ENCODE peak calls at places on chromosomes 13 and 19, in seven cellular contexts. L is GM12864, O is sigmoid colon, W is cardiac muscle cell, Y is GM23338, X is cardiac fibroblast, G is AG10803. J is an unnamed sample.

GRCh38 chr19:29418106-29418684 is 107.6 kb upstream of the VSTM2B start:
- DNase-seq in Y (no peak), X (no peak), O (no peak), G (no peak), W (no peak), L (no peak), J (no peak)

GRCh38 chr13:79987323-79987722 is 353.6 kb downstream of the SPRY2 start:
- DNase-seq in O (no peak), G (no peak), Y (no peak), X (peak; percentile 79), L (no peak), W (no peak), J (no peak)

GRCh38 chr19:34985249-34986022 is 14.7 kb upstream of the GRAMD1A start:
- DNase-seq in O (no peak), X (peak; percentile 59), G (peak; percentile 41), L (no peak), W (peak; percentile 88), Y (peak; percentile 74), J (no peak)

GRCh38 chr19:31819837-31820236 is 470.6 kb upstream of the TSHZ3 start:
- DNase-seq in G (no peak), Y (no peak), X (no peak), L (no peak), O (no peak), W (no peak), J (no peak)

GRCh38 chr19:54189020-54189667 is at the start of gene MBOAT7:
- DNase-seq in W (no peak), Y (no peak), L (no peak), O (no peak), G (no peak), X (no peak), J (no peak)

GRCh38 chr19:55046975-55047622 is 9.0 kb upstream of the GP6 start:
- DNase-seq in W (no peak), O (no peak), X (no peak), Y (no peak), L (no peak), G (no peak), J (no peak)

GRCh38 chr13:43316997-43317396 is 293.6 kb downstream of the DNAJC15 start:
- DNase-seq in X (peak; percentile 72), W (peak; percentile 71), L (no peak), G (peak; percentile 65), O (peak; percentile 72), Y (peak; percentile 34), J (no peak)

GRCh38 chr13:97435794-97436193 is 1.8 kb downstream of the RAP2A start:
- DNase-seq in W (peak; percentile 25), Y (no peak), L (no peak), O (no peak), X (peak; percentile 44), G (no peak), J (no peak)

GRCh38 chr19:704447-704741 is 4.3 kb upstream of the PALM start:
- DNase-seq in W (no peak), G (no peak), X (no peak), L (no peak), O (no peak), Y (no peak), J (no peak)

GRCh38 chr19:29505034-29505824 is 20.6 kb upstream of the VSTM2B start:
- DNase-seq in W (no peak), O (peak; percentile 65), Y (no peak), L (no peak), X (no peak), G (no peak), J (no peak)

GRCh38 chr19:45999653-46000121 is 4.4 kb downstream of the CCDC61 start:
- DNase-seq in Y (peak; percentile 87), W (peak; percentile 42), L (no peak), O (no peak), X (peak; percentile 39), G (no peak), J (no peak)

GRCh38 chr19:30317403-30317802 is 54.8 kb upstream of the ZNF536 start:
- DNase-seq in L (no peak), X (no peak), G (no peak), O (no peak), Y (no peak), W (no peak), J (no peak)

GRCh38 chr13:92719868-92720267 is 506.7 kb upstream of the GPC6 start:
- DNase-seq in G (no peak), X (no peak), L (no peak), Y (peak; percentile 77), W (no peak), O (no peak), J (no peak)

GRCh38 chr19:47155141-47155540 is 24.5 kb downstream of the SAE1 start:
- DNase-seq in G (peak; percentile 81), X (no peak), W (peak; percentile 53), O (peak; percentile 82), L (no peak), Y (no peak), J (no peak)

GRCh38 chr19:10852098-10852800 is 4.0 kb downstream of the C19orf38 start:
- DNase-seq in O (no peak), L (no peak), G (peak; percentile 76), Y (no peak), X (peak; percentile 61), W (peak; percentile 45), J (peak; percentile 16)

GRCh38 chr13:99743079-99743478 is 228.5 kb downstream of the ZIC5 start:
- DNase-seq in O (no peak), G (no peak), Y (no peak), L (no peak), W (no peak), X (no peak), J (no peak)

GRCh38 chr13:37413161-37413560 is 185.4 kb downstream of the POSTN start:
- DNase-seq in O (no peak), W (no peak), L (no peak), G (no peak), X (no peak), Y (no peak), J (no peak)

GRCh38 chr13:21232196-21232595 is 55.7 kb downstream of the MRPL57 start:
- DNase-seq in O (peak; percentile 75), W (peak; percentile 69), X (peak; percentile 54), L (no peak), Y (peak; percentile 16), G (peak; percentile 84), J (peak; percentile 78)

GRCh38 chr19:17196610-17197009 is 18.5 kb upstream of the USE1 start:
- DNase-seq in Y (no peak), X (no peak), G (no peak), W (no peak), O (no peak), L (no peak), J (no peak)

GRCh38 chr13:51935326-51936171 is 73.8 kb downstream of the CCDC70 start:
- DNase-seq in W (peak; percentile 20), O (no peak), Y (peak; percentile 72), G (no peak), L (no peak), X (peak; percentile 8), J (no peak)

GRCh38 chr19:4210166-4210731 is 19.1 kb upstream of the EBI3 start:
- DNase-seq in G (no peak), L (no peak), O (no peak), W (no peak), Y (no peak), X (no peak), J (no peak)

GRCh38 chr19:38421856-38422255 is 4.2 kb downstream of the RASGRP4 start:
- DNase-seq in O (no peak), L (no peak), W (no peak), G (no peak), X (no peak), Y (no peak), J (no peak)

DNA sequence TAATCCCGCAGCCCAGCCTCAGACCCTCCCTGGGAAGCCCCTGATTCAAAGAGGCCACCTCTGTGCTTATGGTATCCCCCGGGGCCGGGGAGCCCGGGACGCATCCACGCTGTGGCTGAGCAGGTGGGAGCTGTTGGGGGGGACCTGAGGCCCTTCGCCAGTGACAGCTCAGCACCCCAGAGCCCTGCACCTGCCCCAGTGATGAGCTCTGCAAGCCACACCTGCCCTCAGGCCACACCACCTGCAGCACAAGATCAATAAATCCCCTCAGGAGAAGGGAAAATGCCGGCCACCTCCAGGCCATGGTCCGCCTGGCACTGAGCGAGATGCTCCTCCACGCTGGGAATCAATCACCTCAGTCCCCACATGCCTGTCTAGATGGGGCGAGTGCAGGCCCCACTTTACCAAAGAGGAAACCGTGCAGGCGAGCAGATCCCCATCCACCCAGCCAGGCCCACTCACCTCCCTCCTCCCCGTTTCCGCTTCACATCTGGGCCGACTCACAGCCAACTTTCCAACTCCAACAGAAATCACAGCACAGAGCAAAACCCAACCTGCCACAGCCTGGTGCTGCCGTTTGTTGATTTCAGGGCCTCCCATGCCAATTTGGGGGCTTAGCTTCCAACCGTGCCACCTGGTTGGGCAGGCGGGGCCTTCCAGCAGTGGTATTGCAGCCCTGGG is 12.8 kb downstream of the MOB3A start:
- DNase-seq in W (no peak), Y (no peak), G (no peak), O (peak; percentile 80), L (no peak), X (no peak), J (no peak)
- H3K4me3 ChIP-seq in W (no peak overlapping the region), Y (no peak overlapping the region), G (no peak overlapping the region), O (no peak overlapping the region), L (peak overlapping the region; percentile 61), X (no peak overlapping the region), J (no peak overlapping the region)

GRCh38 chr13:45362939-45363338 is 22.0 kb upstream of the TPT1 start:
- DNase-seq in G (no peak), W (no peak), L (no peak), Y (peak; percentile 89), X (no peak), O (no peak), J (no peak)
- TF ChIP-seq CTCF in G (no peak), W (no peak), L (peak; percentile 31), Y (peak; percentile 90), X (no peak), O (no peak), J (no peak)

DNA sequence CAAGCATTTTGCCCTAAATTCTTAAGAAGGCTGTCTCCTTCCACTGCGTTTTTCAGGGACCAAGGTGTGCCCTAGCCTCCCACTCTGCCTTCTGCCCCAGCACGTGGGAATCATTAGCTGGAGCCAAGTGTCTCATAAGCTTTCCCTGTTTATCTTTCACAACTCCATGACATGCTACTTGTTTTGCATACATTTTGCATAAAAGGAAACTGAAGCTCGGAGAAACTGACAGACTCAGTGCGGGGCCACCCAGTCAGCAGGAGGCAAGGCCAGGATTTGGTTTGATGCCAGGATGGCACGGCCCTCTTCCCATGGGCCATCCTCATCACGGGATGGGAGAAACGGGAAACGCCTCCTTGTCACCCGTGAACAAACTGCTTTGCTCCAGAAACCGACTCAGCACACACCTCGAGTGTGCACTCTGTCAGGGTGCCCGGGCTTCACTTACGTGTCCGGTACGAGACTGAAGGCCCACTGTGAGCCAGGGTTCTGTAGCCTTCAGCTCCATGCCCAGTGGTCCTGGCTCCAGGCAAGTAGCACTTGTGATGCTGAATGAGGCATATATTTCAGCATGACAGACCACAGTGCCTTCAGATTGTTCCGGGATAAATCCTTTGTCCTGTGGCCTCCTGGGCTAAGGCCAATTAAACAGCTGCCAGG is 9.6 kb downstream of the CEBPA start:
- DNase-seq in Y (no peak), W (peak; percentile 18), L (no peak), O (no peak), X (no peak), G (peak; percentile 66), J (no peak)
- H3K4me3 ChIP-seq in Y (no peak overlapping the region), W (no peak overlapping the region), L (no peak overlapping the region), O (no peak overlapping the region), X (no peak overlapping the region), G (peak overlapping the region; percentile 44), J (no peak overlapping the region)

DNA sequence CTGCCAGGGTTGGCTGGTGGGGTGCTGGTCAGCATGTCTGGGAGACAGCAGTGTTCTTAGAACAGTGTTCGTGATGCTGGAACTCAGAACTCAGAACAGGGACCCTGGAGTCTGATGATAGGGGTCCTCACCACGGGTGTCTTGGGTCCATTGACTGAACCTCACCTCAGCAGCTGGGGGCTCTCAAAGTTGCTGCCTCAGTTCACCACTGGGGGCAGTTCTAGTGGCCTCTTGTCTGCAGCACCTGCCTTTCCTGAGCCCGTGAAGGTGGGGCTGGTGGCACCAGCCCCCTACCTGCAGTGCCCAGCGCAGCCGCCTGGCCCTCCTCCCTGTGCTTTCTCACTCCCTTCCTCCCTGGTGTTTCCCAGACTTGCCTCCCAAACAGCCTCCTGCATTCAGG is 28.5 kb downstream of the SAFB start:
- DNase-seq in G (no peak), L (no peak), W (no peak), O (peak; percentile 39), Y (peak; percentile 17), X (no peak), J (no peak)
- TF ChIP-seq CTCF in G (no peak), L (peak; percentile 33), W (no peak), O (no peak), Y (no peak), X (no peak), J (no peak)